ENCODE peak calls at places on chromosome 4, in ten cellular contexts. One of them, this sample, is unnamed.

GRCh38 chr4:139084425-139085093 is 69.0 kb downstream of the NOCT start:
- DNase-seq in cardiac muscle cell: no peak
- DNase-seq in stimulated activated CD4-positive, alpha-beta T cell treated with anti-CD3 and anti-CD28 coated beads, Interleukin-4, amount 100 ng/mL, for 48 hours: no peak
- DNase-seq in substantia nigra: no peak
- DNase-seq in ecto neural progenitor cell: no peak
- DNase-seq in astrocyte of the spinal cord: no peak
- DNase-seq in T-helper 9 cell: no peak
- DNase-seq in NCI-H69: peak
- DNase-seq in mucosa of descending colon: no peak
- DNase-seq in mesenteric fat pad: no peak
- DNase-seq in this sample: no peak

GRCh38 chr4:7263166-7263565 is 70.8 kb downstream of the SORCS2 start:
- DNase-seq in T-helper 9 cell: no peak
- DNase-seq in ecto neural progenitor cell: no peak
- DNase-seq in NCI-H69: no peak
- DNase-seq in stimulated activated CD4-positive, alpha-beta T cell treated with anti-CD3 and anti-CD28 coated beads, Interleukin-4, amount 100 ng/mL, for 48 hours: no peak
- DNase-seq in cardiac muscle cell: no peak
- DNase-seq in mesenteric fat pad: no peak
- DNase-seq in astrocyte of the spinal cord: no peak
- DNase-seq in substantia nigra: no peak
- DNase-seq in mucosa of descending colon: no peak
- DNase-seq in this sample: no peak

GRCh38 chr4:2271279-2272025 is 9.5 kb upstream of the MXD4 start:
- DNase-seq in mesenteric fat pad: no peak
- DNase-seq in substantia nigra: no peak
- DNase-seq in astrocyte of the spinal cord: no peak
- DNase-seq in stimulated activated CD4-positive, alpha-beta T cell treated with anti-CD3 and anti-CD28 coated beads, Interleukin-4, amount 100 ng/mL, for 48 hours: no peak
- DNase-seq in cardiac muscle cell: no peak
- DNase-seq in mucosa of descending colon: no peak
- DNase-seq in NCI-H69: no peak
- DNase-seq in ecto neural progenitor cell: no peak
- DNase-seq in T-helper 9 cell: no peak
- DNase-seq in this sample: no peak

GRCh38 chr4:39514888-39515401 is 12.3 kb downstream of the UGDH start:
- DNase-seq in cardiac muscle cell: no peak
- DNase-seq in astrocyte of the spinal cord: peak
- DNase-seq in T-helper 9 cell: no peak
- DNase-seq in mesenteric fat pad: no peak
- DNase-seq in NCI-H69: peak
- DNase-seq in mucosa of descending colon: peak
- DNase-seq in substantia nigra: no peak
- DNase-seq in ecto neural progenitor cell: no peak
- DNase-seq in stimulated activated CD4-positive, alpha-beta T cell treated with anti-CD3 and anti-CD28 coated beads, Interleukin-4, amount 100 ng/mL, for 48 hours: no peak
- DNase-seq in this sample: no peak

GRCh38 chr4:40848981-40849380 is 99.2 kb downstream of the NSUN7 start:
- DNase-seq in astrocyte of the spinal cord: peak
- DNase-seq in substantia nigra: no peak
- DNase-seq in ecto neural progenitor cell: no peak
- DNase-seq in NCI-H69: peak
- DNase-seq in stimulated activated CD4-positive, alpha-beta T cell treated with anti-CD3 and anti-CD28 coated beads, Interleukin-4, amount 100 ng/mL, for 48 hours: no peak
- DNase-seq in mesenteric fat pad: no peak
- DNase-seq in mucosa of descending colon: no peak
- DNase-seq in T-helper 9 cell: no peak
- DNase-seq in cardiac muscle cell: peak
- DNase-seq in this sample: no peak

GRCh38 chr4:8146158-8146557 is 12.5 kb downstream of the ABLIM2 start:
- DNase-seq in stimulated activated CD4-positive, alpha-beta T cell treated with anti-CD3 and anti-CD28 coated beads, Interleukin-4, amount 100 ng/mL, for 48 hours: no peak
- DNase-seq in NCI-H69: no peak
- DNase-seq in substantia nigra: no peak
- DNase-seq in mesenteric fat pad: no peak
- DNase-seq in astrocyte of the spinal cord: no peak
- DNase-seq in T-helper 9 cell: no peak
- DNase-seq in cardiac muscle cell: no peak
- DNase-seq in ecto neural progenitor cell: no peak
- DNase-seq in mucosa of descending colon: no peak
- DNase-seq in this sample: no peak

GRCh38 chr4:57303012-57303751 is 193.0 kb upstream of the IGFBP7 start:
- DNase-seq in substantia nigra: peak
- DNase-seq in NCI-H69: no peak
- DNase-seq in T-helper 9 cell: no peak
- DNase-seq in mucosa of descending colon: no peak
- DNase-seq in ecto neural progenitor cell: no peak
- DNase-seq in mesenteric fat pad: no peak
- DNase-seq in astrocyte of the spinal cord: no peak
- DNase-seq in stimulated activated CD4-positive, alpha-beta T cell treated with anti-CD3 and anti-CD28 coated beads, Interleukin-4, amount 100 ng/mL, for 48 hours: no peak
- DNase-seq in cardiac muscle cell: peak
- DNase-seq in this sample: peak

GRCh38 chr4:24979554-24979953 is 51.2 kb downstream of the LGI2 start:
- DNase-seq in astrocyte of the spinal cord: no peak
- DNase-seq in cardiac muscle cell: peak
- DNase-seq in ecto neural progenitor cell: no peak
- DNase-seq in mesenteric fat pad: no peak
- DNase-seq in NCI-H69: no peak
- DNase-seq in substantia nigra: peak
- DNase-seq in stimulated activated CD4-positive, alpha-beta T cell treated with anti-CD3 and anti-CD28 coated beads, Interleukin-4, amount 100 ng/mL, for 48 hours: no peak
- DNase-seq in mucosa of descending colon: peak
- DNase-seq in T-helper 9 cell: no peak
- DNase-seq in this sample: no peak

GRCh38 chr4:40046311-40046980 is 10.2 kb upstream of the N4BP2 start:
- DNase-seq in ecto neural progenitor cell: no peak
- DNase-seq in astrocyte of the spinal cord: peak
- DNase-seq in mucosa of descending colon: peak
- DNase-seq in NCI-H69: peak
- DNase-seq in mesenteric fat pad: peak
- DNase-seq in stimulated activated CD4-positive, alpha-beta T cell treated with anti-CD3 and anti-CD28 coated beads, Interleukin-4, amount 100 ng/mL, for 48 hours: no peak
- DNase-seq in substantia nigra: no peak
- DNase-seq in cardiac muscle cell: peak
- DNase-seq in T-helper 9 cell: no peak
- DNase-seq in this sample: no peak

GRCh38 chr4:53854991-53855885 is 209.2 kb downstream of the CHIC2 start:
- DNase-seq in mucosa of descending colon: no peak
- DNase-seq in ecto neural progenitor cell: no peak
- DNase-seq in stimulated activated CD4-positive, alpha-beta T cell treated with anti-CD3 and anti-CD28 coated beads, Interleukin-4, amount 100 ng/mL, for 48 hours: no peak
- DNase-seq in astrocyte of the spinal cord: peak
- DNase-seq in mesenteric fat pad: no peak
- DNase-seq in substantia nigra: no peak
- DNase-seq in cardiac muscle cell: peak
- DNase-seq in T-helper 9 cell: no peak
- DNase-seq in NCI-H69: peak
- DNase-seq in this sample: no peak

GRCh38 chr4:158850800-158851644 is 82.2 kb downstream of the FNIP2 start:
- DNase-seq in substantia nigra: no peak
- DNase-seq in stimulated activated CD4-positive, alpha-beta T cell treated with anti-CD3 and anti-CD28 coated beads, Interleukin-4, amount 100 ng/mL, for 48 hours: no peak
- DNase-seq in astrocyte of the spinal cord: peak
- DNase-seq in ecto neural progenitor cell: no peak
- DNase-seq in NCI-H69: peak
- DNase-seq in cardiac muscle cell: peak
- DNase-seq in T-helper 9 cell: no peak
- DNase-seq in mesenteric fat pad: no peak
- DNase-seq in mucosa of descending colon: no peak
- DNase-seq in this sample: peak

GRCh38 chr4:134426821-134427220 is 225.2 kb upstream of the PABPC4L start:
- DNase-seq in stimulated activated CD4-positive, alpha-beta T cell treated with anti-CD3 and anti-CD28 coated beads, Interleukin-4, amount 100 ng/mL, for 48 hours: no peak
- DNase-seq in mucosa of descending colon: no peak
- DNase-seq in astrocyte of the spinal cord: no peak
- DNase-seq in NCI-H69: no peak
- DNase-seq in mesenteric fat pad: no peak
- DNase-seq in substantia nigra: no peak
- DNase-seq in ecto neural progenitor cell: no peak
- DNase-seq in cardiac muscle cell: no peak
- DNase-seq in T-helper 9 cell: no peak
- DNase-seq in this sample: no peak